ENCODE peak calls at places on chromosome 14, in eight cellular contexts. W is A549; S is activated naive CD4-positive, alpha-beta T cell; O is SW480; Y is EL; F is NCI-H2107; R is Calu3; Q is ACHN. I is an unnamed sample.

GRCh38 chr14:73283592-73284379 is 46.5 kb downstream of the PAPLN start:
- DNase-seq in W (no peak), S (no peak), O (peak; percentile 33), Y (no peak), F (peak; percentile 61), R (no peak), Q (peak; percentile 56), I (no peak)

GRCh38 chr14:102219316-102219715 is 79.6 kb downstream of the WDR20 start:
- DNase-seq in W (no peak), S (no peak), O (no peak), Y (no peak), F (no peak), R (no peak), Q (no peak), I (no peak)

GRCh38 chr14:50763386-50764007 is 67.5 kb downstream of the NIN start:
- DNase-seq in W (no peak), S (no peak), O (no peak), Y (peak; percentile 95), F (no peak), R (no peak), Q (no peak), I (no peak)

GRCh38 chr14:98168196-98168985 is 1103.6 kb downstream of the BCL11B start:
- DNase-seq in W (no peak), S (no peak), O (no peak), Y (no peak), F (no peak), R (no peak), Q (no peak), I (no peak)

GRCh38 chr14:105885561-105886320 is 359.4 kb downstream of the TMEM121 start:
- DNase-seq in W (no peak), S (no peak), O (no peak), Y (no peak), F (no peak), R (no peak), Q (no peak), I (no peak)

GRCh38 chr14:65224799-65225198 is 122.5 kb upstream of the MAX start:
- DNase-seq in W (no peak), S (no peak), O (no peak), Y (no peak), F (peak; percentile 9), R (no peak), Q (no peak), I (no peak)

GRCh38 chr14:58455593-58456265 is 28.2 kb downstream of the KIAA0586 start:
- DNase-seq in W (peak; percentile 46), S (no peak), O (no peak), Y (peak; percentile 85), F (no peak), R (no peak), Q (no peak), I (no peak)

GRCh38 chr14:91458612-91459011 is 41.0 kb upstream of the CCDC88C start:
- DNase-seq in W (no peak), S (no peak), O (no peak), Y (no peak), F (no peak), R (no peak), Q (no peak), I (no peak)

GRCh38 chr14:89973234-89973823 is 17.6 kb downstream of the TDP1 start:
- DNase-seq in W (peak; percentile 71), S (peak; percentile 9), O (peak; percentile 66), Y (peak; percentile 63), F (peak; percentile 24), R (peak; percentile 69), Q (peak; percentile 58), I (peak; percentile 65)

GRCh38 chr14:105093426-105094192 is 28.4 kb upstream of the GPR132 start:
- DNase-seq in W (peak; percentile 85), S (no peak), O (peak; percentile 92), Y (peak; percentile 85), F (peak; percentile 44), R (peak; percentile 91), Q (peak; percentile 85), I (peak; percentile 79)

GRCh38 chr14:106308839-106309389 is 782.5 kb downstream of the TMEM121 start:
- DNase-seq in W (no peak), S (peak; percentile 29), O (peak; percentile 21), Y (no peak), F (no peak), R (peak; percentile 28), Q (peak; percentile 23), I (peak; percentile 35)

GRCh38 chr14:68650403-68650994 is 142.4 kb downstream of the ZFP36L1 start:
- DNase-seq in W (no peak), S (no peak), O (no peak), Y (no peak), F (no peak), R (no peak), Q (no peak), I (no peak)

GRCh38 chr14:68173227-68173972 is 353.8 kb downstream of the RAD51B start:
- DNase-seq in W (no peak), S (no peak), O (no peak), Y (no peak), F (no peak), R (no peak), Q (peak; percentile 43), I (no peak)

GRCh38 chr14:79668941-79669340 is 542.4 kb downstream of the DIO2 start:
- DNase-seq in W (no peak), S (no peak), O (no peak), Y (no peak), F (no peak), R (no peak), Q (no peak), I (no peak)

GRCh38 chr14:64656986-64657385 is 47.2 kb upstream of the PLEKHG3 start:
- DNase-seq in W (no peak), S (no peak), O (no peak), Y (no peak), F (no peak), R (no peak), Q (no peak), I (no peak)

GRCh38 chr14:64060648-64061096 is 207.9 kb downstream of the SYNE2 start:
- DNase-seq in W (peak; percentile 23), S (no peak), O (peak; percentile 16), Y (peak; percentile 40), F (peak; percentile 15), R (peak; percentile 34), Q (peak; percentile 39), I (peak; percentile 45)

GRCh38 chr14:28987516-28987915 is 220.9 kb downstream of the FOXG1 start:
- DNase-seq in W (no peak), S (no peak), O (no peak), Y (peak; percentile 0), F (no peak), R (no peak), Q (no peak), I (no peak)

GRCh38 chr14:30369531-30370180 is 189.3 kb upstream of the G2E3 start:
- DNase-seq in W (no peak), S (no peak), O (no peak), Y (no peak), F (no peak), R (no peak), Q (no peak), I (no peak)

GRCh38 chr14:101241807-101242278 is 319.5 kb upstream of the DIO3 start:
- DNase-seq in W (no peak), S (no peak), O (peak; percentile 86), Y (peak; percentile 12), F (no peak), R (no peak), Q (no peak), I (no peak)

GRCh38 chr14:69543341-69544249 is 31.1 kb downstream of the CCDC177 start:
- DNase-seq in W (peak; percentile 39), S (no peak), O (peak; percentile 94), Y (peak; percentile 90), F (no peak), R (peak; percentile 86), Q (peak; percentile 60), I (peak; percentile 44)

GRCh38 chr14:20662968-20663731 is 21.2 kb upstream of the RNASE4 start:
- DNase-seq in W (peak; percentile 74), S (peak; percentile 53), O (peak; percentile 74), Y (peak; percentile 86), F (no peak), R (peak; percentile 76), Q (peak; percentile 67), I (peak; percentile 64)

GRCh38 chr14:70045715-70046535 is 142.8 kb downstream of the SLC8A3 start:
- DNase-seq in W (peak; percentile 71), S (no peak), O (peak; percentile 20), Y (peak; percentile 69), F (peak; percentile 86), R (peak; percentile 90), Q (peak; percentile 63), I (peak; percentile 59)

GRCh38 chr14:71203306-71203705 is 296.0 kb downstream of the PCNX1 start:
- DNase-seq in W (no peak), S (no peak), O (no peak), Y (peak; percentile 79), F (no peak), R (no peak), Q (no peak), I (no peak)

GRCh38 chr14:35378638-35379568 is 25.6 kb downstream of the NFKBIA start:
- DNase-seq in W (no peak), S (no peak), O (no peak), Y (peak; percentile 60), F (no peak), R (no peak), Q (no peak), I (no peak)

GRCh38 chr14:44940944-44941343 is 20.8 kb downstream of the KLHL28 start:
- DNase-seq in W (no peak), S (no peak), O (no peak), Y (no peak), F (no peak), R (no peak), Q (no peak), I (no peak)